ENCODE peak calls at places on chromosome 20, in ten cellular contexts. X, Y, Q, C, O, G, M, K, T and Z are unnamed samples.

GRCh38 chr20:37669062-37669772 is 24.6 kb upstream of the CTNNBL1 start:
- DNase-seq in X (no peak), Y (no peak), Q (no peak), C (no peak), O (no peak), G (no peak), M (no peak), K (no peak), T (no peak), Z (peak; percentile 17)

GRCh38 chr20:39269031-39269461 is 306.9 kb downstream of the DHX35 start:
- DNase-seq in X (no peak), Y (no peak), Q (no peak), C (no peak), O (no peak), G (peak; percentile 67), M (peak; percentile 63), K (peak; percentile 71), T (peak; percentile 56), Z (peak; percentile 86)

GRCh38 chr20:59785118-59785959 is 148.1 kb downstream of the SYCP2 start:
- DNase-seq in X (no peak), Y (no peak), Q (no peak), C (no peak), O (no peak), G (no peak), M (no peak), K (no peak), T (no peak), Z (no peak)

GRCh38 chr20:14234666-14235295 is 102.6 kb downstream of the FLRT3 start:
- DNase-seq in X (no peak), Y (no peak), Q (no peak), C (no peak), O (no peak), G (no peak), M (no peak), K (no peak), T (no peak), Z (no peak)

GRCh38 chr20:7499201-7499600 is 441.1 kb downstream of the HAO1 start:
- DNase-seq in X (no peak), Y (no peak), Q (no peak), C (no peak), O (no peak), G (no peak), M (no peak), K (no peak), T (no peak), Z (no peak)

GRCh38 chr20:24995741-24996448 is 3.3 kb upstream of the APMAP start:
- DNase-seq in X (no peak), Y (no peak), Q (no peak), C (no peak), O (no peak), G (no peak), M (no peak), K (peak; percentile 23), T (no peak), Z (no peak)

GRCh38 chr20:38609828-38610227 is 8.2 kb downstream of the ARHGAP40 start:
- DNase-seq in X (no peak), Y (no peak), Q (no peak), C (no peak), O (no peak), G (no peak), M (no peak), K (no peak), T (no peak), Z (no peak)

GRCh38 chr20:45288860-45289259 is 17.8 kb upstream of the RBPJL start:
- DNase-seq in X (no peak), Y (no peak), Q (no peak), C (no peak), O (no peak), G (no peak), M (no peak), K (no peak), T (no peak), Z (no peak)

GRCh38 chr20:51322164-51322707 is 220.3 kb downstream of the NFATC2 start:
- DNase-seq in X (no peak), Y (no peak), Q (no peak), C (no peak), O (no peak), G (no peak), M (no peak), K (no peak), T (no peak), Z (no peak)

GRCh38 chr20:58678806-58679205 is 13.8 kb upstream of the NPEPL1 start:
- DNase-seq in X (no peak), Y (no peak), Q (no peak), C (no peak), O (no peak), G (no peak), M (no peak), K (no peak), T (no peak), Z (no peak)

GRCh38 chr20:34582221-34582620 is 23.7 kb downstream of the MAP1LC3A start:
- DNase-seq in X (no peak), Y (no peak), Q (no peak), C (no peak), O (no peak), G (no peak), M (no peak), K (peak; percentile 30), T (no peak), Z (no peak)

GRCh38 chr20:45052698-45053440 is 48.1 kb downstream of the KCNS1 start:
- DNase-seq in X (no peak), Y (no peak), Q (no peak), C (peak; percentile 30), O (no peak), G (no peak), M (peak; percentile 24), K (no peak), T (no peak), Z (no peak)

GRCh38 chr20:19642861-19643260 is 115.2 kb upstream of the RIN2 start:
- DNase-seq in X (no peak), Y (no peak), Q (no peak), C (no peak), O (no peak), G (no peak), M (no peak), K (no peak), T (no peak), Z (no peak)

GRCh38 chr20:16760431-16761304 is 12.5 kb downstream of the OTOR start:
- DNase-seq in X (no peak), Y (no peak), Q (no peak), C (no peak), O (no peak), G (no peak), M (no peak), K (no peak), T (no peak), Z (peak; percentile 84)

GRCh38 chr20:1874534-1875168 is 20.6 kb upstream of the SIRPA start:
- DNase-seq in X (no peak), Y (no peak), Q (no peak), C (no peak), O (peak; percentile 42), G (no peak), M (no peak), K (no peak), T (no peak), Z (no peak)

GRCh38 chr20:22921595-22922421 is 113.3 kb upstream of the SSTR4 start:
- DNase-seq in X (no peak), Y (peak; percentile 51), Q (no peak), C (no peak), O (peak; percentile 59), G (no peak), M (no peak), K (no peak), T (no peak), Z (no peak)